ENCODE peak calls at places on chromosomes 6 and 20, in five cellular contexts. H is colonic mucosa, P is thyroid gland, B is left lung, Q is kidney glomerular epithelial cell. S is an unnamed sample.

GRCh38 chr6:11653028-11653583 is 115.6 kb downstream of the TMEM170B start:
- DNase-seq in P (no peak), H (no peak), Q (peak), B (peak), S (no peak)

GRCh38 chr6:74467533-74468215 is 738.2 kb downstream of the COL12A1 start:
- DNase-seq in P (no peak), H (no peak), Q (no peak), B (no peak), S (no peak)

GRCh38 chr6:126773122-126773805 is 345.2 kb upstream of the RSPO3 start:
- DNase-seq in H (no peak), B (no peak), P (no peak), Q (no peak), S (no peak)

GRCh38 chr20:51938557-51939324 is 136.4 kb upstream of the SALL4 start:
- DNase-seq in H (no peak), P (no peak), Q (no peak), B (no peak), S (no peak)

GRCh38 chr6:41122373-41122772 is 31.8 kb downstream of the TREML1 start:
- DNase-seq in Q (peak), H (no peak), B (no peak), P (no peak), S (no peak)

GRCh38 chr6:85240787-85241186 is 209.1 kb upstream of the NT5E start:
- DNase-seq in H (no peak), B (no peak), P (no peak), Q (peak), S (no peak)

GRCh38 chr6:85432554-85432953 is 17.3 kb upstream of the NT5E start:
- DNase-seq in P (no peak), Q (no peak), H (no peak), B (no peak), S (no peak)

GRCh38 chr6:106256201-106256968 is 69.2 kb downstream of the ATG5 start:
- DNase-seq in H (no peak), P (no peak), Q (peak), B (no peak), S (no peak)

GRCh38 chr6:156883497-156884252 is 106.5 kb downstream of the ARID1B start:
- DNase-seq in H (peak), P (peak), Q (no peak), B (peak), S (no peak)

GRCh38 chr6:35731414-35731735 is 5.5 kb upstream of the ARMC12 start:
- DNase-seq in Q (peak), B (peak), P (peak), H (peak), S (peak)

GRCh38 chr6:7256785-7257184 is 56.2 kb downstream of the SSR1 start:
- DNase-seq in P (no peak), Q (no peak), B (peak), H (no peak), S (no peak)

GRCh38 chr20:62830821-62831220 is 14.0 kb downstream of the COL9A3 start:
- DNase-seq in Q (no peak), P (no peak), B (no peak), H (no peak), S (no peak)

GRCh38 chr20:41408131-41408789 is 41.6 kb upstream of the EMILIN3 start:
- DNase-seq in B (no peak), Q (no peak), H (no peak), P (no peak), S (no peak)

GRCh38 chr20:50271201-50271600 is 80.6 kb downstream of the CEBPB start:
- DNase-seq in H (no peak), Q (no peak), P (no peak), B (no peak), S (no peak)

GRCh38 chr6:21586760-21587181 is 6.8 kb upstream of the SOX4 start:
- DNase-seq in P (peak), B (no peak), Q (no peak), H (peak), S (no peak)

GRCh38 chr6:26017567-26017966 is 55.0 kb downstream of the TRIM38 start:
- DNase-seq in Q (peak), P (peak), H (peak), B (peak), S (no peak)

GRCh38 chr6:148747145-148747492 is 289 bp downstream of the UST start:
- DNase-seq in H (peak), P (peak), B (peak), Q (no peak), S (no peak)

GRCh38 chr6:3176562-3177355 is 19.4 kb upstream of the TUBB2A start:
- DNase-seq in P (no peak), H (no peak), Q (peak), B (peak), S (no peak)

GRCh38 chr20:16701296-16701695 is 28.5 kb upstream of the SNRPB2 start:
- DNase-seq in Q (no peak), P (peak), H (no peak), B (no peak), S (no peak)

S was measured in nucleus accumbens.